ENCODE peak calls at places on chromosomes 11 and 22, in ten cellular contexts. U is mammary epithelial cell; I is heart left ventricle; A is A673; P is AG04450; V is Peyer's patch; M is AG09309; X is OCI-LY7; W is left lung; K is CD8-positive, alpha-beta T cell. Q is an unnamed sample.

GRCh38 chr11:113242767-113243397 is 71.5 kb upstream of the TTC12 start:
- DNase-seq in V (no peak), K (no peak), P (no peak), W (no peak), I (no peak), M (peak), U (peak), A (no peak), X (no peak), Q (no peak)

GRCh38 chr11:110580571-110580970 is 131.7 kb downstream of the ARHGAP20 start:
- DNase-seq in K (no peak), I (no peak), W (no peak), A (no peak), U (no peak), P (no peak), V (no peak), X (no peak), M (no peak), Q (no peak)

GRCh38 chr11:110070176-110070575 is 23.0 kb upstream of the ZC3H12C start:
- DNase-seq in M (no peak), P (no peak), U (no peak), K (no peak), X (no peak), I (no peak), W (no peak), V (no peak), A (no peak), Q (no peak)

GRCh38 chr11:69075421-69076128 is 26.8 kb downstream of the TPCN2 start:
- DNase-seq in W (peak), I (peak), A (no peak), V (no peak), U (peak), M (peak), P (peak), K (no peak), X (no peak), Q (peak)

GRCh38 chr22:30492144-30492543 is 13.4 kb downstream of the SEC14L4 start:
- DNase-seq in V (no peak), I (no peak), A (no peak), W (no peak), K (no peak), U (no peak), M (no peak), X (no peak), P (no peak), Q (no peak)

GRCh38 chr22:42179616-42180015 is 49.0 kb upstream of the CYP2D6 start:
- DNase-seq in A (no peak), X (no peak), K (no peak), M (peak), W (no peak), U (peak), P (peak), I (no peak), V (no peak), Q (no peak)

GRCh38 chr11:46597609-46598219 is 3.9 kb upstream of the AMBRA1 start:
- DNase-seq in V (no peak), W (no peak), M (no peak), A (no peak), X (no peak), P (no peak), U (no peak), I (no peak), K (no peak), Q (no peak)

GRCh38 chr11:94851864-94852581 is 83.9 kb downstream of the AMOTL1 start:
- DNase-seq in V (no peak), P (no peak), A (no peak), M (no peak), U (peak), W (no peak), K (no peak), X (no peak), I (no peak), Q (no peak)

GRCh38 chr11:117621226-117621625 is 175.8 kb downstream of the DSCAML1 start:
- DNase-seq in A (peak), V (no peak), K (no peak), M (no peak), P (no peak), X (peak), I (no peak), W (no peak), U (no peak), Q (no peak)

GRCh38 chr11:107591446-107592236 is 694 bp downstream of the ELMOD1 start:
- DNase-seq in M (no peak), X (no peak), U (peak), A (no peak), K (no peak), V (no peak), I (no peak), P (no peak), W (no peak), Q (peak)

GRCh38 chr11:117613521-117613920 is 183.5 kb downstream of the DSCAML1 start:
- DNase-seq in V (no peak), W (no peak), U (no peak), K (no peak), M (no peak), X (no peak), P (no peak), I (no peak), A (peak), Q (no peak)

GRCh38 chr11:7892751-7893356 is 38.2 kb downstream of the OR10A6 start:
- DNase-seq in U (peak), P (peak), A (peak), V (no peak), X (peak), K (no peak), M (no peak), W (no peak), I (no peak), Q (no peak)

GRCh38 chr11:44212128-44212527 is 97.8 kb downstream of the ALX4 start:
- DNase-seq in W (no peak), K (no peak), M (no peak), P (no peak), V (no peak), I (no peak), A (no peak), X (no peak), U (no peak), Q (no peak)

GRCh38 chr11:554824-555499 is 5.6 kb downstream of the LMNTD2 start:
- DNase-seq in U (peak), I (no peak), V (peak), P (no peak), X (peak), K (peak), W (peak), A (peak), M (no peak), Q (peak)

GRCh38 chr22:19983701-19984100 is 32.9 kb downstream of the ARVCF start:
- DNase-seq in X (no peak), U (no peak), K (peak), A (no peak), W (no peak), I (no peak), M (no peak), V (no peak), P (no peak), Q (no peak)

GRCh38 chr11:36328956-36329673 is 33.0 kb downstream of the PRR5L start:
- DNase-seq in U (no peak), W (no peak), X (no peak), M (no peak), A (no peak), P (no peak), K (no peak), V (no peak), I (no peak), Q (no peak)

GRCh38 chr11:3840870-3841425 is at the start of gene RHOG:
- DNase-seq in M (peak), V (peak), P (peak), A (peak), K (no peak), W (peak), U (peak), I (peak), X (peak), Q (peak)

GRCh38 chr22:19483481-19484244 is 3.9 kb downstream of the CDC45 start:
- DNase-seq in M (peak), W (no peak), V (no peak), P (no peak), I (no peak), X (no peak), U (peak), K (no peak), A (peak), Q (no peak)

GRCh38 chr11:42410251-42410956 is 901.4 kb upstream of the API5 start:
- DNase-seq in A (no peak), I (no peak), P (no peak), V (no peak), U (peak), W (no peak), X (peak), K (no peak), M (no peak), Q (no peak)

GRCh38 chr22:21992593-21993237 is 10.1 kb upstream of the TOP3B start:
- DNase-seq in I (no peak), P (no peak), A (no peak), M (no peak), W (no peak), V (no peak), K (no peak), U (no peak), X (no peak), Q (no peak)

GRCh38 chr11:119254239-119254638 is 48.1 kb downstream of the CBL start:
- DNase-seq in P (no peak), X (no peak), I (no peak), K (peak), W (no peak), A (no peak), U (no peak), M (no peak), V (no peak), Q (no peak)

GRCh38 chr11:17629113-17629512 is 82.1 kb downstream of the OTOG start:
- DNase-seq in U (no peak), A (no peak), K (no peak), V (no peak), X (no peak), I (no peak), M (no peak), P (no peak), W (no peak), Q (no peak)

GRCh38 chr11:83801799-83802198 is 515.6 kb upstream of the CCDC90B start:
- DNase-seq in P (no peak), W (no peak), X (no peak), M (no peak), I (no peak), U (no peak), K (no peak), A (peak), V (no peak), Q (no peak)
- TF ChIP-seq CTCF in P (no peak), W (no peak), X (peak), M (peak), I (no peak), U (peak), K (no peak), A (peak), V (no peak), Q (no peak)

DNA sequence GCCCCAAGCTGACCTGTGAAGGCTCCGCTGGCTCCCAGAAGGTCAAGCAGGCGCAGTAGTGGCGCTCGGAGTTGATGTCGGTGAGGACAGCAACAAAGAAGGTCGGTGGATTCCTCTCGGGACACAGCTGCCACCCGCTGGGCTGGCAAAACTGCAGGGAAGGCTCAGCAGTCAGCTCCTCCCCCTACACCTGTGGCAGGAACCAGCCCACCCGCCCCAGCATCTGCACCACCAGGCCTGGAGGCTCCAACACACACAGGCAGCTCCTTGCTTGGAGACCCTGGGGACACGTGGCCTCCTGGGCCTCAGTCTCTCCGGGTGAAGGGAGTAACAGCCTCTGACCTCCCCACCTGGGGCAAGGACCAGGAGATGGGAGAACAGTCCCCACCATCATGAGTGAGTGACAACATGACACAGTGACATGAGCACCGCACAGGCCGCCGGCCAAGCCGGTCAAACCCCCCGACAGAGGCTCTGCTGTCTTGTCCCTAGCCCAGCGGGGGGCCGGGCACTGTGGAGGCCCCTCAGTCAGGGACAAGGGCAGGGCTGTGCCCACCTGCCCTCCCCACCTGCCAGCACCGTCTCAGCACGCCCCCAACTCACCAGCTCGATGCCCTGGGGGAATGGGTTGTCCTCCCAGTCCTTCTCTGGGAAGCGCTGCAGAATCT is 6.9 kb downstream of the SBF1 start:
- DNase-seq in P (no peak), U (no peak), W (no peak), V (no peak), X (peak), A (no peak), K (no peak), M (no peak), I (no peak), Q (no peak)
- H3K4me3 ChIP-seq in P (no peak), U (no peak), W (no peak), V (no peak), X (peak), A (no peak), K (no peak), M (no peak), I (no peak), Q (no peak)

GRCh38 chr11:81444306-81444705 is 1289.4 kb downstream of the FAM181B start:
- DNase-seq in P (no peak), M (no peak), U (no peak), W (no peak), I (no peak), V (no peak), X (no peak), A (peak), K (no peak), Q (no peak)
- TF ChIP-seq CTCF in P (no peak), M (no peak), U (peak), W (no peak), I (no peak), V (no peak), X (peak), A (peak), K (no peak), Q (no peak)

GRCh38 chr11:102318469-102318868 is 1.2 kb downstream of the BIRC3 start:
- DNase-seq in V (no peak), W (no peak), K (peak), X (peak), M (no peak), P (no peak), U (peak), A (no peak), I (no peak), Q (no peak)
- H3K4me3 ChIP-seq in V (peak), W (peak), K (peak), X (peak), M (no peak), P (no peak), U (no peak), A (no peak), I (no peak), Q (no peak)

DNA sequence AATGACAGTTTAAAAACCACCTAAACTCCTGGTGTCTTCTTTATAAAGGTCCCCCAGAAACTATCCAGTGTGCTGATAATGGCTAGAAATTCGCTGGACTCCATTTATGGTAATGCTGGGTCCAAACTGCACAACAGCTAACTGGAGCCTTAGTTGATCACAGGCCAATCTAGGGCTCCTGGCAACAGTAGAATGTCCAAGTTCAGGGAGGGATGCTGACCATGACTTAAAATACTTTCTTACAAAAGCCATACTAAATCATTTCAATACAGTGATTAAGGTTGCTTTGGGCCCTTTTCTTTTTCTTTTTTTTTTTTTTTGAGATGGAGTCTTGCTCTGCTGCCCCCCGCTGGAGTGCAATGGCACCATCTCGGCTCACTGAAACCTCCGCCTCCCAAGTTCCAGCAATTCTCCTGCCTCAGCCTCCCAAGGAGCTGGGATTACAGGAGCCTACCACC is 14.5 kb upstream of the GAB2 start:
- DNase-seq in U (no peak), A (peak), W (no peak), V (no peak), K (no peak), X (no peak), P (no peak), I (no peak), M (no peak), Q (no peak)
- TF ChIP-seq CTCF in U (peak), A (peak), W (peak), V (no peak), K (no peak), X (peak), P (peak), I (peak), M (peak), Q (peak)